ENCODE peak calls at places on chromosomes 5 and 9, in eight cellular contexts. W is IMR-90, O is A549, F is suprapubic skin, U is prostate gland, K is tibial nerve, R is uterus, N is HCT116. G is an unnamed sample.
A peak's percentile ranks its signal among the peaks of the same experiment; 100 is the strongest.

GRCh38 chr5:66246621-66247020 is 102.5 kb downstream of the SREK1 start:
- DNase-seq in W (peak; percentile 68), O (no peak), F (no peak), U (no peak), K (no peak), R (no peak), N (no peak), G (no peak)

GRCh38 chr5:11143456-11144267 is 382.6 kb upstream of the DAP start:
- DNase-seq in W (no peak), O (no peak), F (no peak), U (no peak), K (no peak), R (no peak), N (no peak), G (no peak)

GRCh38 chr9:78601957-78602565 is 305.1 kb downstream of the PSAT1 start:
- DNase-seq in W (peak; percentile 66), O (no peak), F (no peak), U (no peak), K (no peak), R (no peak), N (peak; percentile 22), G (no peak)

GRCh38 chr5:72673180-72673579 is 143.3 kb upstream of the TNPO1 start:
- DNase-seq in W (no peak), O (no peak), F (no peak), U (no peak), K (no peak), R (no peak), N (no peak), G (no peak)

GRCh38 chr5:43555895-43556606 is 826 bp downstream of the PAIP1 start:
- DNase-seq in W (peak; percentile 16), O (peak; percentile 56), F (peak; percentile 85), U (peak; percentile 67), K (peak; percentile 16), R (peak; percentile 47), N (peak; percentile 6), G (peak; percentile 33)

GRCh38 chr9:30075451-30076199 is 2308.8 kb upstream of the ACO1 start:
- DNase-seq in W (no peak), O (peak; percentile 1), F (no peak), U (no peak), K (no peak), R (no peak), N (peak; percentile 55), G (no peak)

GRCh38 chr9:130171226-130172148 is 717 bp upstream of the NCS1 start:
- DNase-seq in W (no peak), O (no peak), F (no peak), U (no peak), K (no peak), R (no peak), N (no peak), G (no peak)

GRCh38 chr5:74318985-74319563 is 321.5 kb downstream of the ENC1 start:
- DNase-seq in W (peak; percentile 58), O (no peak), F (no peak), U (no peak), K (no peak), R (no peak), N (no peak), G (no peak)

GRCh38 chr5:175873090-175873454 is 1.7 kb downstream of the CPLX2 start:
- DNase-seq in W (no peak), O (peak; percentile 73), F (no peak), U (no peak), K (no peak), R (no peak), N (no peak), G (no peak)

GRCh38 chr5:95113489-95113888 is 171.4 kb downstream of the MCTP1 start:
- DNase-seq in W (peak; percentile 53), O (no peak), F (no peak), U (no peak), K (no peak), R (no peak), N (no peak), G (no peak)

GRCh38 chr9:131773911-131774379 is 34.1 kb upstream of the RAPGEF1 start:
- DNase-seq in W (peak; percentile 65), O (peak; percentile 48), F (no peak), U (peak; percentile 31), K (no peak), R (peak; percentile 18), N (no peak), G (no peak)

GRCh38 chr9:81619353-81620008 is 69.9 kb downstream of the TLE1 start:
- DNase-seq in W (peak; percentile 98), O (no peak), F (no peak), U (no peak), K (no peak), R (no peak), N (no peak), G (no peak)

GRCh38 chr5:102296229-102296817 is at the start of gene SLCO4C1:
- DNase-seq in W (no peak), O (peak; percentile 61), F (no peak), U (peak; percentile 22), K (no peak), R (peak; percentile 18), N (no peak), G (peak; percentile 55)

GRCh38 chr9:117715411-117715989 is 11.3 kb downstream of the TLR4 start:
- DNase-seq in W (no peak), O (no peak), F (no peak), U (no peak), K (no peak), R (no peak), N (no peak), G (no peak)

GRCh38 chr5:62457071-62457470 is 44.5 kb downstream of the IPO11 start:
- DNase-seq in W (peak; percentile 29), O (no peak), F (no peak), U (no peak), K (no peak), R (no peak), N (no peak), G (no peak)

GRCh38 chr5:123367739-123368138 is 55.5 kb downstream of the CEP120 start:
- DNase-seq in W (peak; percentile 32), O (no peak), F (no peak), U (no peak), K (no peak), R (no peak), N (no peak), G (no peak)

DNA sequence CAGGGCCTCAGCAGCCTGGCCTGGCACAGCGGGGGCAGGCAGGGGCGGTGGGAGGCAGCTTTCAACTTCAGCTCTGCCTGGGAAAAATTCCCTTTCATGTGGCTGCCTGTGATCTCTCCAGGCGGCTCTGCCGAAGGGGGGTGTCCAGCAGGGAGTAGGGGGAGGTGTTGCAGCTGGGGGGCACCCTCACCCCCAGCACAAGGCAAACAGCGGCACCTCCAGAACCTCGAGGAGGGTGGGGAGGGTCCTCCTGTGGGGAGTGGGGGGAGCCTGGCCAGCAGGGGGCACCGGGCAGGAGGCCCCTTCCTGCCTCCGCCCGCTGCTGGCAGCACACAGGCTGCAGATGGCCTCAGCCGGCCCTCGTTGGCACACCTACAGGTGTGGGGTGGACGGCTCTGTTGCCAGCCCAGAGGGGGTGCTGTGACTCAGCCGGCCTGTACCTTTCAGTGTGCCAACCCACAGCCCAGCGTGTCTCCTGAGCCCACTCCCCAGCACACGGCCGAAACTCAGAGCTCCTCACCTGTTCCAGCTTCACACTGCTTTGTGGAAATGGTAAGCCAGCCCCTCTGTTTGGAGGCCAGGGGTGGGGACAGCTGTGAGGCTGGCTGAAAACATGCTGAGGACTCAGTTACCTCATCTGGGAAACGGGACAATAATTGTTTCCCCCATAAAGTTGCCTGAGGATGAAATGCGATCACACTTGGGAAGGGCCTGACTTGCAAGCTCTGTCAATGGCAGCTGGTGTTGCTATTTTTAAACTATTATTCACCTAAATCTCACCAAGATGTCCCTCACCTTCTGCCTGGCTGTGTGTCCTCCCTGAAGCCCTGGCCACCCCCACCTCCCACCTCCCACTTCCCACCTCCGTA is 37.0 kb downstream of the CXXC5 start:
- DNase-seq in W (no peak), O (no peak), F (no peak), U (no peak), K (no peak), R (no peak), N (no peak), G (no peak)
- TF ChIP-seq POLR2A in W (no peak), O (no peak), F (no peak), U (no peak), K (no peak), R (no peak), N (no peak), G (no peak)

GRCh38 chr9:114327749-114328148 is 1.9 kb upstream of the ORM2 start:
- DNase-seq in W (no peak), O (no peak), F (no peak), U (no peak), K (no peak), R (no peak), N (no peak), G (no peak)
- TF ChIP-seq POLR2A in W (no peak), O (no peak), F (no peak), U (no peak), K (no peak), R (no peak), N (no peak), G (no peak)

GRCh38 chr5:151126199-151126645 is 31.4 kb downstream of the ANXA6 start:
- DNase-seq in W (peak; percentile 51), O (peak; percentile 74), F (no peak), U (peak; percentile 52), K (peak; percentile 60), R (peak; percentile 69), N (peak; percentile 38), G (peak; percentile 75)
- TF ChIP-seq POLR2A in W (no peak), O (no peak), F (no peak), U (no peak), K (no peak), R (no peak), N (no peak), G (no peak)

DNA sequence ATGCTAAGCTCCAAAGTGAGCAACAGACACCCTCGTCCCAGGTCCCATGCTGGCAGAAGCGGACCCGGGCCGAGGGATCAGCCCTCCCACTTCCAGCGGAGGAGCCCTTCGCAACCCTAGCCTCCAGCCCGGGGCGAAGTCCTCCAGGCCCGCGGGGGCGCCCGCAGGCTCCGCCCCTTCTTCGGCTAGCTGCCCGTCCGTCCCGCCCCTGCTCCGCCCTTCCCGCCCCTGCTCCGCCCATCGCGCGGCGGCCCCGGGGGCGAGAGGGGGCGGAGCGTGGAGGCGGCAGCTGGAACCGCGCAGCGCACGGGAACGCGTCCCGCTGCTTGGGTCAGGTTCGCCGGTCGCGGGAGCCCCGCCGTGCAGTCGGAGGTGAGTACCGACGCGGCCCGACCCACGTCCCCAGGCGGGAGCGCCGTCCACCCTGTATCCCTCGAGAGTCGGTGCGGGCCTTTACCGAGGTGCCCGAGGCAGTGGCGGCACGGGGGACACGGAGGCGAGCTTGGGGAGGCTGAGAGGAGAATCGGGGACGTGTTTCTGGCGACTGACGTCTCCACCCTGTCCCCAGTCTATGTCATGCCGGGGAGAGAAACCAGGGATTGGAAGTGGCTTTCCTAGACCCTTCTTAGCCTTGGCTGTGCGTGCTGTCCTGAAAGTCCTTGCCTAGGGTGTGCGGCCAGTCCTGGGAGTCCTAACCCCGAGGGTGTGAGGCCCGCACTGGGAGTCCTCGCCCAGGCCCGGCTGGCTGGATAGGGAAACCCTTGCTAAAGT is at the start of gene ACO1:
- DNase-seq in W (peak; percentile 82), O (peak; percentile 84), F (peak; percentile 91), U (peak; percentile 75), K (peak; percentile 79), R (peak; percentile 93), N (peak; percentile 56), G (peak; percentile 56)
- TF ChIP-seq POLR2A in W (no peak), O (peak; percentile 85), F (no peak), U (peak; percentile 90), K (peak; percentile 55), R (peak; percentile 86), N (peak; percentile 13), G (no peak)

GRCh38 chr9:34651876-34652602 is at the start of gene IL11RA:
- DNase-seq in W (peak; percentile 84), O (peak; percentile 89), F (peak; percentile 90), U (peak; percentile 80), K (peak; percentile 80), R (peak; percentile 91), N (peak; percentile 80), G (peak; percentile 83)
- TF ChIP-seq POLR2A in W (no peak), O (peak; percentile 55), F (no peak), U (peak; percentile 31), K (no peak), R (peak; percentile 40), N (peak; percentile 45), G (no peak)